ENCODE peak calls at places on chromosomes 12 and 14, in eight cellular contexts. One of them, this sample, is unnamed.

GRCh38 chr14:39988939-39989338 is 556.7 kb upstream of the FBXO33 start:
- DNase-seq in left colon: no peak
- DNase-seq in naive thymus-derived CD8-positive, alpha-beta T cell: no peak
- DNase-seq in pancreas: no peak
- DNase-seq in CD8-positive, alpha-beta memory T cell: no peak
- DNase-seq in T-helper 1 cell: no peak
- DNase-seq in thoracic aorta: no peak
- DNase-seq in mucosa of gallbladder: no peak
- DNase-seq in this sample: peak; percentile 34

GRCh38 chr14:88559852-88560251 is 3.0 kb upstream of the ZC3H14 start:
- DNase-seq in naive thymus-derived CD8-positive, alpha-beta T cell: no peak
- DNase-seq in mucosa of gallbladder: no peak
- DNase-seq in pancreas: no peak
- DNase-seq in left colon: no peak
- DNase-seq in CD8-positive, alpha-beta memory T cell: no peak
- DNase-seq in thoracic aorta: no peak
- DNase-seq in T-helper 1 cell: no peak
- DNase-seq in this sample: peak; percentile 43

GRCh38 chr14:54653764-54654469 is 87.0 kb downstream of the SAMD4A start:
- DNase-seq in mucosa of gallbladder: no peak
- DNase-seq in CD8-positive, alpha-beta memory T cell: no peak
- DNase-seq in T-helper 1 cell: no peak
- DNase-seq in pancreas: no peak
- DNase-seq in naive thymus-derived CD8-positive, alpha-beta T cell: no peak
- DNase-seq in thoracic aorta: no peak
- DNase-seq in left colon: no peak
- DNase-seq in this sample: peak; percentile 76

GRCh38 chr12:10718279-10718821 is 4.8 kb downstream of the YBX3 start:
- DNase-seq in pancreas: no peak
- DNase-seq in mucosa of gallbladder: no peak
- DNase-seq in CD8-positive, alpha-beta memory T cell: no peak
- DNase-seq in left colon: no peak
- DNase-seq in naive thymus-derived CD8-positive, alpha-beta T cell: no peak
- DNase-seq in T-helper 1 cell: no peak
- DNase-seq in thoracic aorta: no peak
- DNase-seq in this sample: peak; percentile 37

GRCh38 chr14:102345232-102345631 is 17.5 kb downstream of the CINP start:
- DNase-seq in pancreas: no peak
- DNase-seq in T-helper 1 cell: no peak
- DNase-seq in thoracic aorta: no peak
- DNase-seq in CD8-positive, alpha-beta memory T cell: no peak
- DNase-seq in mucosa of gallbladder: no peak
- DNase-seq in naive thymus-derived CD8-positive, alpha-beta T cell: no peak
- DNase-seq in left colon: no peak
- DNase-seq in this sample: no peak

GRCh38 chr14:104341532-104342434 is 203.4 kb downstream of the KIF26A start:
- DNase-seq in CD8-positive, alpha-beta memory T cell: no peak
- DNase-seq in pancreas: peak; percentile 82
- DNase-seq in left colon: peak; percentile 79
- DNase-seq in thoracic aorta: no peak
- DNase-seq in T-helper 1 cell: no peak
- DNase-seq in naive thymus-derived CD8-positive, alpha-beta T cell: no peak
- DNase-seq in mucosa of gallbladder: no peak
- DNase-seq in this sample: peak; percentile 90

GRCh38 chr12:12010277-12011031 is 60.3 kb upstream of the BCL2L14 start:
- DNase-seq in mucosa of gallbladder: peak; percentile 53
- DNase-seq in thoracic aorta: no peak
- DNase-seq in left colon: peak; percentile 59
- DNase-seq in naive thymus-derived CD8-positive, alpha-beta T cell: peak; percentile 69
- DNase-seq in T-helper 1 cell: peak; percentile 26
- DNase-seq in CD8-positive, alpha-beta memory T cell: peak; percentile 69
- DNase-seq in pancreas: no peak
- DNase-seq in this sample: peak; percentile 84

GRCh38 chr12:71763682-71764379 is 9.2 kb downstream of the RAB21 start:
- DNase-seq in naive thymus-derived CD8-positive, alpha-beta T cell: no peak
- DNase-seq in T-helper 1 cell: no peak
- DNase-seq in CD8-positive, alpha-beta memory T cell: no peak
- DNase-seq in left colon: no peak
- DNase-seq in thoracic aorta: no peak
- DNase-seq in pancreas: no peak
- DNase-seq in mucosa of gallbladder: no peak
- DNase-seq in this sample: no peak

GRCh38 chr12:6834873-6835272 is 5.9 kb upstream of the GNB3 start:
- DNase-seq in mucosa of gallbladder: no peak
- DNase-seq in naive thymus-derived CD8-positive, alpha-beta T cell: no peak
- DNase-seq in CD8-positive, alpha-beta memory T cell: no peak
- DNase-seq in thoracic aorta: no peak
- DNase-seq in T-helper 1 cell: no peak
- DNase-seq in pancreas: no peak
- DNase-seq in left colon: no peak
- DNase-seq in this sample: no peak

GRCh38 chr14:64209428-64210165 is 84.6 kb downstream of the ESR2 start:
- DNase-seq in pancreas: no peak
- DNase-seq in naive thymus-derived CD8-positive, alpha-beta T cell: no peak
- DNase-seq in mucosa of gallbladder: peak; percentile 40
- DNase-seq in left colon: peak; percentile 38
- DNase-seq in CD8-positive, alpha-beta memory T cell: no peak
- DNase-seq in thoracic aorta: no peak
- DNase-seq in T-helper 1 cell: no peak
- DNase-seq in this sample: no peak

GRCh38 chr12:111741235-111741812 is 25.4 kb upstream of the ALDH2 start:
- DNase-seq in mucosa of gallbladder: no peak
- DNase-seq in T-helper 1 cell: no peak
- DNase-seq in pancreas: no peak
- DNase-seq in CD8-positive, alpha-beta memory T cell: no peak
- DNase-seq in thoracic aorta: no peak
- DNase-seq in naive thymus-derived CD8-positive, alpha-beta T cell: no peak
- DNase-seq in left colon: no peak
- DNase-seq in this sample: no peak

GRCh38 chr12:18752947-18753346 is 15.0 kb downstream of the CAPZA3 start:
- DNase-seq in left colon: no peak
- DNase-seq in CD8-positive, alpha-beta memory T cell: no peak
- DNase-seq in naive thymus-derived CD8-positive, alpha-beta T cell: no peak
- DNase-seq in mucosa of gallbladder: no peak
- DNase-seq in thoracic aorta: no peak
- DNase-seq in pancreas: no peak
- DNase-seq in T-helper 1 cell: no peak
- DNase-seq in this sample: no peak

GRCh38 chr12:69714542-69714941 is 15.4 kb upstream of the BEST3 start:
- DNase-seq in T-helper 1 cell: no peak
- DNase-seq in CD8-positive, alpha-beta memory T cell: no peak
- DNase-seq in thoracic aorta: no peak
- DNase-seq in mucosa of gallbladder: no peak
- DNase-seq in naive thymus-derived CD8-positive, alpha-beta T cell: no peak
- DNase-seq in pancreas: no peak
- DNase-seq in left colon: no peak
- DNase-seq in this sample: no peak

GRCh38 chr12:29561736-29562135 is 64.2 kb upstream of the OVCH1 start:
- DNase-seq in left colon: no peak
- DNase-seq in pancreas: no peak
- DNase-seq in T-helper 1 cell: no peak
- DNase-seq in thoracic aorta: no peak
- DNase-seq in naive thymus-derived CD8-positive, alpha-beta T cell: no peak
- DNase-seq in CD8-positive, alpha-beta memory T cell: no peak
- DNase-seq in mucosa of gallbladder: no peak
- DNase-seq in this sample: no peak

GRCh38 chr14:73287071-73287470 is 49.8 kb downstream of the PAPLN start:
- DNase-seq in mucosa of gallbladder: no peak
- DNase-seq in thoracic aorta: no peak
- DNase-seq in naive thymus-derived CD8-positive, alpha-beta T cell: no peak
- DNase-seq in CD8-positive, alpha-beta memory T cell: no peak
- DNase-seq in left colon: no peak
- DNase-seq in pancreas: no peak
- DNase-seq in T-helper 1 cell: no peak
- DNase-seq in this sample: no peak

GRCh38 chr14:49999826-50000214 is 106.9 kb downstream of the ARF6 start:
- DNase-seq in left colon: no peak
- DNase-seq in pancreas: no peak
- DNase-seq in T-helper 1 cell: no peak
- DNase-seq in CD8-positive, alpha-beta memory T cell: peak; percentile 5
- DNase-seq in mucosa of gallbladder: no peak
- DNase-seq in thoracic aorta: no peak
- DNase-seq in naive thymus-derived CD8-positive, alpha-beta T cell: no peak
- DNase-seq in this sample: no peak

GRCh38 chr12:92412931-92413685 is 267.5 kb upstream of the BTG1 start:
- DNase-seq in left colon: no peak
- DNase-seq in pancreas: no peak
- DNase-seq in T-helper 1 cell: no peak
- DNase-seq in CD8-positive, alpha-beta memory T cell: no peak
- DNase-seq in thoracic aorta: no peak
- DNase-seq in naive thymus-derived CD8-positive, alpha-beta T cell: no peak
- DNase-seq in mucosa of gallbladder: no peak
- DNase-seq in this sample: no peak

GRCh38 chr14:72516936-72517408 is 376.9 kb downstream of the DPF3 start:
- DNase-seq in naive thymus-derived CD8-positive, alpha-beta T cell: peak; percentile 83
- DNase-seq in pancreas: peak; percentile 68
- DNase-seq in left colon: peak; percentile 49
- DNase-seq in thoracic aorta: no peak
- DNase-seq in CD8-positive, alpha-beta memory T cell: peak; percentile 67
- DNase-seq in mucosa of gallbladder: peak; percentile 74
- DNase-seq in T-helper 1 cell: peak; percentile 56
- DNase-seq in this sample: peak; percentile 63

GRCh38 chr12:92369061-92369460 is 223.4 kb upstream of the BTG1 start:
- DNase-seq in left colon: no peak
- DNase-seq in pancreas: no peak
- DNase-seq in thoracic aorta: no peak
- DNase-seq in CD8-positive, alpha-beta memory T cell: no peak
- DNase-seq in naive thymus-derived CD8-positive, alpha-beta T cell: no peak
- DNase-seq in T-helper 1 cell: no peak
- DNase-seq in mucosa of gallbladder: no peak
- DNase-seq in this sample: no peak

GRCh38 chr14:67424539-67424938 is 12.6 kb upstream of the PLEK2 start:
- DNase-seq in mucosa of gallbladder: no peak
- DNase-seq in left colon: no peak
- DNase-seq in pancreas: peak; percentile 14
- DNase-seq in naive thymus-derived CD8-positive, alpha-beta T cell: no peak
- DNase-seq in thoracic aorta: no peak
- DNase-seq in T-helper 1 cell: no peak
- DNase-seq in CD8-positive, alpha-beta memory T cell: no peak
- DNase-seq in this sample: no peak

GRCh38 chr14:91234791-91235114 is 9.8 kb downstream of the GPR68 start:
- DNase-seq in thoracic aorta: no peak
- DNase-seq in pancreas: no peak
- DNase-seq in left colon: no peak
- DNase-seq in T-helper 1 cell: no peak
- DNase-seq in CD8-positive, alpha-beta memory T cell: no peak
- DNase-seq in naive thymus-derived CD8-positive, alpha-beta T cell: no peak
- DNase-seq in mucosa of gallbladder: no peak
- DNase-seq in this sample: no peak

GRCh38 chr12:34296143-34297041 is 274.1 kb downstream of the ALG10 start:
- DNase-seq in naive thymus-derived CD8-positive, alpha-beta T cell: peak; percentile 27
- DNase-seq in mucosa of gallbladder: no peak
- DNase-seq in thoracic aorta: no peak
- DNase-seq in CD8-positive, alpha-beta memory T cell: no peak
- DNase-seq in T-helper 1 cell: peak; percentile 3
- DNase-seq in pancreas: peak; percentile 27
- DNase-seq in left colon: peak; percentile 12
- DNase-seq in this sample: no peak

This sample was measured in SW480.